ENCODE peak calls at places on chromosomes 4 and X, in five cellular contexts. B is GM23248; X is effector memory CD4-positive, alpha-beta T cell; M is WERI-Rb-1; P is activated CD4-positive, alpha-beta T cell treated with anti-CD3 and anti-CD28 coated beads for 36 hours. W is an unnamed sample.

GRCh38 chr4:130393246-130394041 is 1297.5 kb downstream of the C4orf33 start:
- DNase-seq in B (peak), P (no peak), M (no peak), X (no peak), W (no peak)

GRCh38 chrX:150482537-150483217 is 85.7 kb upstream of the MTM1 start:
- DNase-seq in X (no peak), B (peak), P (peak), M (no peak), W (no peak)

GRCh38 chr4:54677416-54677815 is 19.7 kb downstream of the KIT start:
- DNase-seq in X (no peak), B (no peak), P (no peak), M (no peak), W (no peak)

GRCh38 chr4:3041192-3042142 is 32.9 kb downstream of the HTT-AS start:
- DNase-seq in B (peak), M (no peak), X (no peak), P (peak), W (peak)

GRCh38 chrX:136273986-136274385 is 22.8 kb upstream of the MAP7D3 start:
- DNase-seq in P (no peak), M (no peak), B (no peak), X (no peak), W (no peak)

GRCh38 chrX:30865612-30866011 is 23.4 kb downstream of the TAB3 start:
- DNase-seq in P (no peak), B (no peak), M (no peak), X (no peak), W (no peak)

GRCh38 chr4:89158884-89159503 is 47.7 kb downstream of the TIGD2 start:
- DNase-seq in X (no peak), B (peak), P (no peak), M (no peak), W (no peak)

GRCh38 chr4:26978387-26979071 is 117.9 kb downstream of the STIM2 start:
- DNase-seq in X (no peak), B (no peak), P (no peak), M (no peak), W (no peak)

GRCh38 chr4:152935138-152935537 is 985 bp upstream of the FHDC1 start:
- DNase-seq in B (no peak), P (peak), X (no peak), M (peak), W (no peak)

GRCh38 chrX:111568356-111568755 is 56.9 kb downstream of the SERTM2 start:
- DNase-seq in B (peak), X (no peak), M (peak), P (no peak), W (no peak)

GRCh38 chr4:139916041-139916440 is 237.9 kb downstream of the MAML3 start:
- DNase-seq in P (no peak), M (no peak), B (peak), X (no peak), W (no peak)

GRCh38 chrX:39875834-39876625 is 221.7 kb downstream of the BCOR start:
- DNase-seq in M (peak), B (no peak), X (no peak), P (no peak), W (no peak)

GRCh38 chr4:41611881-41612871 is 74.2 kb downstream of the LIMCH1 start:
- DNase-seq in B (peak), X (no peak), M (no peak), P (no peak), W (peak)

GRCh38 chr4:71231753-71232420 is 106.9 kb upstream of the SLC4A4 start:
- DNase-seq in X (no peak), M (no peak), B (no peak), P (no peak), W (no peak)

GRCh38 chrX:94751611-94752010 is 1077.6 kb downstream of the FAM133A start:
- DNase-seq in P (no peak), X (no peak), M (no peak), B (no peak), W (no peak)

GRCh38 chrX:76428243-76429130 is 977 bp downstream of the MAGEE1 start:
- DNase-seq in P (peak), M (peak), B (peak), X (peak), W (peak)

GRCh38 chr4:10118355-10119004 is 1.9 kb upstream of the WDR1 start:
- DNase-seq in X (no peak), P (peak), M (no peak), B (no peak), W (peak)

GRCh38 chr4:148112231-148112982 is 329.8 kb downstream of the NR3C2 start:
- DNase-seq in P (no peak), B (peak), M (no peak), X (no peak), W (no peak)

GRCh38 chr4:20456416-20456815 is 204.7 kb downstream of the SLIT2 start:
- DNase-seq in M (no peak), X (no peak), B (peak), P (no peak), W (no peak)

GRCh38 chr4:102114118-102114630 is 231.1 kb downstream of the SLC39A8 start:
- DNase-seq in M (no peak), P (no peak), X (no peak), B (no peak), W (no peak)

GRCh38 chr4:85555210-85555609 is 80.3 kb downstream of the ARHGAP24 start:
- DNase-seq in X (no peak), P (no peak), M (no peak), B (peak), W (no peak)

GRCh38 chrX:67652581-67652980 is 108.8 kb downstream of the AR start:
- DNase-seq in P (no peak), M (no peak), X (no peak), B (no peak), W (no peak)

GRCh38 chrX:71545364-71545763 is 12.5 kb downstream of the OGT start:
- DNase-seq in X (no peak), P (no peak), B (no peak), M (no peak), W (no peak)

GRCh38 chrX:118347131-118347530 is 1.2 kb downstream of the WDR44 start:
- DNase-seq in B (peak), M (no peak), X (no peak), P (no peak), W (no peak)

GRCh38 chr4:169464080-169464479 is 148.3 kb downstream of the NEK1 start:
- DNase-seq in P (no peak), X (no peak), B (no peak), M (no peak), W (no peak)